ENCODE peak calls at places on chromosomes 5 and 9, in four cellular contexts. L is WTC11, Z is K562, E is SK-N-SH. O is an unnamed sample.

GRCh38 chr5:10556331-10556807 is 7.5 kb upstream of the ANKRD33B start:
- DNase-seq in L (no peak), Z (peak), E (no peak), O (no peak)

GRCh38 chr5:139381837-139382361 is 1.2 kb downstream of the SLC23A1 start:
- DNase-seq in E (no peak), Z (peak), L (no peak), O (no peak)

GRCh38 chr5:92401492-92401891 is 1018.4 kb upstream of the ARRDC3 start:
- DNase-seq in L (no peak), Z (no peak), E (no peak), O (no peak)

GRCh38 chr9:83570359-83570758 is 32.2 kb upstream of the FRMD3 start:
- DNase-seq in E (no peak), L (no peak), Z (no peak), O (no peak)

GRCh38 chr5:123460296-123460729 is 37.1 kb upstream of the CEP120 start:
- DNase-seq in E (no peak), Z (peak), L (no peak), O (no peak)

GRCh38 chr5:15932066-15932465 is 247.5 kb downstream of the MARCHF11 start:
- DNase-seq in Z (no peak), E (no peak), L (no peak), O (no peak)

GRCh38 chr9:90001756-90002155 is 396.9 kb downstream of the GADD45G start:
- DNase-seq in L (no peak), E (peak), Z (no peak), O (no peak)

GRCh38 chr5:54404568-54404967 is 50.9 kb upstream of the HSPB3 start:
- DNase-seq in E (no peak), Z (no peak), L (no peak), O (no peak)

GRCh38 chr5:83776437-83777031 is 55.9 kb upstream of the HAPLN1 start:
- DNase-seq in Z (no peak), E (no peak), L (no peak), O (no peak)

GRCh38 chr5:107314330-107314729 is 356.4 kb downstream of the EFNA5 start:
- DNase-seq in E (no peak), L (no peak), Z (no peak), O (no peak)

GRCh38 chr9:34365282-34365681 is 11.4 kb downstream of the MYORG start:
- DNase-seq in L (no peak), Z (no peak), E (no peak), O (no peak)

GRCh38 chr9:132163876-132164603 is 2.2 kb downstream of the NTNG2 start:
- DNase-seq in L (no peak), E (no peak), Z (no peak), O (no peak)

GRCh38 chr9:68780377-68780707 is 75.3 kb downstream of the PIP5K1B start:
- DNase-seq in E (no peak), L (no peak), Z (no peak), O (no peak)

GRCh38 chr5:39080168-39080567 is 6.0 kb upstream of the RICTOR start:
- DNase-seq in E (no peak), Z (no peak), L (no peak), O (no peak)

GRCh38 chr9:18865542-18865941 is 167.5 kb downstream of the SAXO1 start:
- DNase-seq in Z (no peak), E (no peak), L (no peak), O (no peak)

GRCh38 chr9:75979362-75979761 is 88.9 kb downstream of the PCSK5 start:
- DNase-seq in Z (no peak), E (no peak), L (peak), O (no peak)

GRCh38 chr5:160083012-160083436 is 36.2 kb downstream of the PWWP2A start:
- DNase-seq in L (no peak), Z (no peak), E (no peak), O (no peak)

GRCh38 chr9:136576269-136576626 is 30.4 kb upstream of the NOTCH1 start:
- DNase-seq in L (no peak), Z (no peak), E (no peak), O (no peak)
- TF ChIP-seq MAX in L (no peak), Z (no peak), E (peak), O (no peak)

GRCh38 chr5:82068723-82069122 is 96.9 kb downstream of the ATG10 start:
- DNase-seq in L (no peak), Z (no peak), E (no peak), O (no peak)

GRCh38 chr5:82074968-82075367 is 103.1 kb downstream of the ATG10 start:
- DNase-seq in E (no peak), L (no peak), Z (no peak), O (no peak)

GRCh38 chr5:82072138-82072537 is 100.3 kb downstream of the ATG10 start:
- DNase-seq in Z (no peak), E (no peak), L (no peak), O (no peak)

GRCh38 chr5:82073179-82073578 is 101.4 kb downstream of the ATG10 start:
- DNase-seq in E (no peak), L (no peak), Z (no peak), O (no peak)
- TF ChIP-seq USF1 in E (no peak), L (no peak), Z (no peak), O (no peak)

GRCh38 chr9:77997611-77998349 is 33.8 kb downstream of the GNAQ start:
- DNase-seq in E (peak), L (no peak), Z (no peak), O (no peak)
- TF ChIP-seq MAX in E (no peak), L (no peak), Z (no peak), O (no peak)

GRCh38 chr9:122946486-122947003 is 5.7 kb downstream of the RABGAP1 start:
- DNase-seq in Z (no peak), L (no peak), E (no peak), O (no peak)
- TF ChIP-seq USF1 in Z (no peak), L (no peak), E (no peak), O (no peak)

DNA sequence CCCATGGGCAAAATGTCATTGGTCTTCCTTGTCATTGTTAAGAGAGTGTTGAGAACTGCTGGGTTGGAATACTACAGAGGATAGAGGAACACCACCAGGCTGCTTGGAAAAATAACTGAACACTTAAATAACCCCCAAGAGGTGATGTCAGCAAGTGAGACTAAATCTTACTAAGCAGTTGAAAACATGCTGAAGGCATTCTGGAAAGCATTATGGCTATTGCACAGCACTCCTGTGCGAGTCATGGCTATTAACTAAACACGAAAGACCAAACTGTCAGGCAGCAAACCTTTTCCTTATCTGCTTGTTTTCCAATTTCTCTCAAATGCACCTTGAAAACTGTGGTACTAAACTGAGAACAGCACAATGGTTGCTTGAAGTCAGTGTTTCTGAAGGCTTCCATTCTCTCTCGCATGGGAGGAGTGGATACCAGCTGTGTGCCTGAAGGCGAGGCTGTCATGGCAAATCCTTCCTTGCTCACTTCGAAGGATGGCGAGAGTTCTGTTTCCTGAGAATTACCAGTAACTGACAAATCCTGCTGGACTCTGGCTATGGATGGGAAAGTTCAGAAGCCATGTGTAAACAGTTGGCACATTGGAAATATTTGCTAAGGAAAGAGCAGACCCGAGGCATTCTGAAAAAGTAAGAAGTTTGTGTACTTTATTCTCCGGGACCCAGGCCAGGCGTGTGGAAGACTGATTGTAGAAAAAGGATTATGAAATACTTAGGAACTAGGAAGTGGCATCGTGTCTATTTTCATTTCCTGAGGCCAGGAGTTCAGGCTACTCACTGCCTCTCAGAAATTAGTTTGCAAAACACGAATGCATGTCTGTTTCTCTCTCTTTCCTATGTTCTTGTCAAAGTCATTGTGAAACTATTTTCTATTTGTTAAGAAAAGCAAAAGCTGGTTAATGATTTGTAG is 182.1 kb downstream of the DMRT2 start:
- DNase-seq in E (no peak), L (no peak), Z (no peak), O (no peak)
- TF ChIP-seq MAX in E (no peak), L (no peak), Z (no peak), O (no peak)

DNA sequence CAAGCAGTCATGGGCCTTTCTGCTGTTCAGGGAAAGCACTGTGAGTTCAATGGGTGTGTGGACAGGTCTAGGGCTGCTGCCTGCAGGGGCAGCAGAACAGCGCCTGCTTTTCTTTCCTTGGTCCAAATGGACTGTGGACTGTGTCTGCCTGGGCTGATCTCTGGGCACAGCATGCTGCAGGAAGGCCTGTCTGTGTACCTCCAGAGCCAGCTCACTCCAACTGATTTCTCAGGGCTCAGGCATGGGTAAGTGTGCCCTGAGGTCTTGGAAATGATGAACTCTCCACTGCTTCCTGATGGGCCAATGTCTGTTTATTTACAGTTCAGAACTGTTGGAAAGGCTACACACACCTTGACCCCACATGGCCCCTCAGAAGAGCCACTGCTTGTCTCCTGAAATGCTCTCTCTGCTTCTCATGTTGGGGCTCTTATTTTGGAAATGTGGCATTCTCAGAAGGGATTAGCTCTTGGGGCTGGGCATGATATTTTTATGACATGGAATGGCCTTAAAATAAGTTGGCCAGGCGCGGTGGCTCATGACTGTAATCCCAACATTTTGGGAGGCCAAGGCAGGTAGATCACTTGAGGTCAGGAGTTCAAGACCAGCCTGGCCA is 27.0 kb downstream of the SLC22A4 start:
- DNase-seq in Z (no peak), L (no peak), E (no peak), O (no peak)
- TF ChIP-seq USF1 in Z (no peak), L (no peak), E (no peak), O (no peak)

GRCh38 chr5:36367524-36367923 is 65.8 kb upstream of the RANBP3L start:
- DNase-seq in Z (no peak), E (no peak), L (no peak), O (no peak)
- TF ChIP-seq MAX in Z (no peak), E (no peak), L (no peak), O (no peak)

GRCh38 chr9:104856413-104856941 is 71.5 kb downstream of the ABCA1 start:
- DNase-seq in E (no peak), Z (no peak), L (no peak), O (no peak)
- TF ChIP-seq USF1 in E (no peak), Z (no peak), L (no peak), O (no peak)

DNA sequence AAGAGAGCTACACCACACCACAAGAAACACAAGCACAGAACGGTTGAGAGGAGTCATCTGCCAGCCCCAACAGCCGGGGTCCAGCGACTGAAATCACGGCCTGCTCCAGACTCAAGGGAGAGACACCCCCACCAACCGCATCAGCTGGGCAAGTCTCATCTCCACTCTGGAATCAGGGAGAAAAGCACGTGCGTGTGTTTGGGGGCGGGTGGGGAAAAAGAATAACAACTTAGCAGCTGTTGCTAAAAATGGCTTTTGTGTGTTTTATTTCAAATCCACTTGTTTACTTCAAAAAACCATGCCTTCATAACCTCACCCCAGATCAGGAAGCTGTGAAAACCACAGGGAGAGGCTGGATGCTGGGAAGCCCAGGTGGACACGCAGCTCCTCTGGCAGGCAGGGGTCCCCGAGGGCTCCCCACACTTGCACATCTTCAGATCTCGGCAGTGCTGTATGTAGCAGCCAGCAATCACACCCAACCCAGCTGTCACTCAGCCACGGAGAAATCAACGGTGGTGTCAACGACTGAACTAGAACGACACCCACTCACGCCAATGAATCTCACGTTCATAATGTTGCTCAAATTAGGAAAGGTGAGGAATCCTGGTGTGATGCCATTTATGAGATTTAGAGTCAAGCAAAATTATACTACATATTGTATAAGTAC is 19.0 kb downstream of the PNPLA7 start:
- DNase-seq in L (no peak), E (no peak), Z (no peak), O (no peak)
- TF ChIP-seq MAX in L (no peak), E (no peak), Z (no peak), O (no peak)

O was measured in GM12878.